ENCODE peak calls at places on chromosomes 12 and 14, in eight cellular contexts. L, U, I, Y, N, W, M and D are unnamed samples.
A peak's percentile ranks its signal among the peaks of the same experiment; 100 is the strongest.

GRCh38 chr14:89973234-89973823 is 17.6 kb downstream of the TDP1 start:
- DNase-seq in L (peak; percentile 72), U (no peak), I (peak; percentile 70), Y (peak; percentile 62), N (no peak), W (peak; percentile 35), M (peak; percentile 52), D (peak; percentile 65)

GRCh38 chr14:33586806-33587205 is 364.1 kb downstream of the EGLN3 start:
- DNase-seq in L (no peak), U (no peak), I (no peak), Y (no peak), N (no peak), W (no peak), M (no peak), D (no peak)

GRCh38 chr14:22545842-22546721 is 42.9 kb downstream of the DAD1 start:
- DNase-seq in L (no peak), U (no peak), I (no peak), Y (no peak), N (peak; percentile 70), W (no peak), M (no peak), D (no peak)

GRCh38 chr14:31842905-31843304 is 234.2 kb upstream of the ARHGAP5 start:
- DNase-seq in L (no peak), U (no peak), I (no peak), Y (no peak), N (no peak), W (no peak), M (no peak), D (no peak)

GRCh38 chr14:27184371-27184901 is 586.6 kb upstream of the NOVA1 start:
- DNase-seq in L (no peak), U (no peak), I (no peak), Y (no peak), N (no peak), W (no peak), M (no peak), D (no peak)

GRCh38 chr12:52380271-52380694 is 5.2 kb downstream of the KRT84 start:
- DNase-seq in L (no peak), U (no peak), I (peak; percentile 20), Y (no peak), N (no peak), W (no peak), M (no peak), D (no peak)

GRCh38 chr12:5439788-5440300 is 7.9 kb downstream of the NTF3 start:
- DNase-seq in L (no peak), U (no peak), I (no peak), Y (no peak), N (no peak), W (no peak), M (no peak), D (no peak)

GRCh38 chr12:64757778-64758177 is 1.4 kb downstream of the GNS start:
- DNase-seq in L (peak; percentile 6), U (no peak), I (no peak), Y (no peak), N (no peak), W (no peak), M (no peak), D (no peak)

GRCh38 chr12:82438356-82438755 is 80.0 kb downstream of the METTL25 start:
- DNase-seq in L (no peak), U (no peak), I (no peak), Y (no peak), N (no peak), W (no peak), M (no peak), D (no peak)

GRCh38 chr12:8544295-8544694 is 3.6 kb upstream of the CLEC4E start:
- DNase-seq in L (peak; percentile 88), U (peak; percentile 71), I (peak; percentile 61), Y (peak; percentile 72), N (peak; percentile 22), W (peak; percentile 35), M (peak; percentile 31), D (peak; percentile 31)

GRCh38 chr14:32601908-32602307 is 272.8 kb downstream of the AKAP6 start:
- DNase-seq in L (no peak), U (no peak), I (no peak), Y (no peak), N (no peak), W (no peak), M (no peak), D (no peak)

GRCh38 chr12:22042981-22043669 is 2.9 kb upstream of the CMAS start:
- DNase-seq in L (no peak), U (no peak), I (no peak), Y (no peak), N (no peak), W (no peak), M (no peak), D (no peak)

GRCh38 chr12:69868695-69869094 is 43.7 kb downstream of the MYRFL start:
- DNase-seq in L (no peak), U (no peak), I (no peak), Y (no peak), N (no peak), W (no peak), M (no peak), D (no peak)

GRCh38 chr12:111247083-111247783 is 121.7 kb downstream of the PHETA1 start:
- DNase-seq in L (no peak), U (no peak), I (no peak), Y (no peak), N (no peak), W (no peak), M (no peak), D (no peak)

GRCh38 chr14:20278414-20278813 is 27.3 kb downstream of the TTC5 start:
- DNase-seq in L (no peak), U (no peak), I (no peak), Y (no peak), N (peak; percentile 14), W (no peak), M (no peak), D (no peak)

GRCh38 chr12:57765003-57765697 is 1.7 kb downstream of the CYP27B1 start:
- DNase-seq in L (peak; percentile 61), U (no peak), I (no peak), Y (peak; percentile 63), N (no peak), W (no peak), M (no peak), D (no peak)

GRCh38 chr12:1838223-1838993 is 18.0 kb downstream of the LRTM2 start:
- DNase-seq in L (no peak), U (no peak), I (peak; percentile 56), Y (peak; percentile 22), N (no peak), W (no peak), M (no peak), D (no peak)

GRCh38 chr12:107635139-107635538 is 50.5 kb upstream of the PWP1 start:
- DNase-seq in L (peak; percentile 24), U (peak; percentile 72), I (no peak), Y (no peak), N (no peak), W (no peak), M (no peak), D (no peak)

DNA sequence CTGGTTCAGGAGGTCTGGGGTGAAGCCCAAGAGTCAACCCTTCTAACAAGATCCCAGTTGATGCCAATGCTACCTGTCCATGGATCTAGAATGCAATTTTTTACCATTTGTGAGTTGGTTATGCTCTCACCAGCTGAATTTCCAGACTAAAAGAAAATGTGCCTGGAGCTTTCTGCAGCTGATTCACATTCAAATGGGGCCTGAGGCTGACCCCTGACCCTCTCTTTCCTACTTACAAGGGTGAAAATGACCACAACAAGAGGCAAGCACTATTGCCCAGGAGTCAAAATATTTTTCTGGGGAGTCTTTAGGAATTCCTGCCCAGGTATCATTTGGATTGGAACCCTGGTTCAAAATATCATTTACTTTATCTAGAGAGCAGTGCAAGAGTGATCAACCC is 159.1 kb downstream of the SAMD4A start:
- DNase-seq in L (no peak), U (no peak), I (no peak), Y (no peak), N (no peak), W (no peak), M (no peak), D (no peak)
- TF ChIP-seq CTCF in L (no peak), U (no peak), I (no peak), Y (no peak), N (no peak), W (no peak), M (no peak), D (no peak)

GRCh38 chr12:120231316-120232011 is 30.6 kb upstream of the RPLP0 start:
- DNase-seq in L (no peak), U (peak; percentile 84), I (peak; percentile 40), Y (peak; percentile 75), N (peak; percentile 94), W (peak; percentile 97), M (no peak), D (no peak)
- TF ChIP-seq CTCF in L (no peak), U (peak; percentile 3), I (no peak), Y (no peak), N (peak; percentile 30), W (no peak), M (no peak), D (no peak)

GRCh38 chr12:41924111-41924510 is 220.6 kb downstream of the GXYLT1 start:
- DNase-seq in L (no peak), U (no peak), I (no peak), Y (no peak), N (no peak), W (no peak), M (no peak), D (no peak)
- TF ChIP-seq CTCF in L (no peak), U (no peak), I (no peak), Y (no peak), N (no peak), W (no peak), M (no peak), D (no peak)

GRCh38 chr14:103333754-103334643 is at the start of gene EIF5:
- DNase-seq in L (peak; percentile 99), U (peak; percentile 95), I (peak; percentile 99), Y (peak; percentile 98), N (peak; percentile 93), W (peak; percentile 96), M (peak; percentile 99), D (peak; percentile 73)
- TF ChIP-seq CTCF in L (peak; percentile 29), U (no peak), I (peak; percentile 35), Y (peak; percentile 21), N (no peak), W (no peak), M (peak; percentile 73), D (no peak)

GRCh38 chr14:51979399-51979709 is 10.0 kb upstream of the RTRAF start:
- DNase-seq in L (no peak), U (no peak), I (no peak), Y (no peak), N (no peak), W (no peak), M (no peak), D (no peak)
- TF ChIP-seq CTCF in L (no peak), U (no peak), I (peak; percentile 4), Y (no peak), N (no peak), W (no peak), M (no peak), D (no peak)

DNA sequence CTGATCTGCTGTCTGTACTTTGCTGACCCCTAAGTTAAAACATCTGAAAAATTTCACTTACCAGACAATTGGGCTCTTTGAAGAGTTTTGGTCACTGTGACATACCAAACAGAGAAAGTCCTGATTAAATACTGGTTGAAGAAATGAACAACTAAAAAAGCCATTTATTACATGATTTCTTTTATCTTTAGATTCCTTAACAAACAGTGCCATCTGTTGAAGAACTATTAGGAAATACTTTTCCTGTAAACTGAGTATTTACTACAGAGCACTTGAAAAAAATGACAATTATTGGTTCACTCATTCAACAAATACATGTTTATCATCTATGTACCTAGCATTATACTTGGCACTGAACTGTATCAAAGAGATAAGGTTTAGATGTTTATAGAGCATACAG is 6.5 kb upstream of the WASHC4 start:
- DNase-seq in L (no peak), U (no peak), I (no peak), Y (no peak), N (no peak), W (no peak), M (no peak), D (no peak)
- TF ChIP-seq CTCF in L (no peak), U (no peak), I (no peak), Y (no peak), N (no peak), W (peak; percentile 33), M (no peak), D (peak; percentile 20)